ENCODE peak calls at places on chromosome 3, in ten cellular contexts. One of them, this sample, is unnamed.

GRCh38 chr3:112504123-112504522 is 4.9 kb upstream of the BTLA start:
- DNase-seq in cardiac fibroblast: no peak
- DNase-seq in adrenal gland: no peak
- DNase-seq in astrocyte: no peak
- DNase-seq in AG04450: no peak
- DNase-seq in lung: no peak
- DNase-seq in RWPE1: no peak
- DNase-seq in body of pancreas: no peak
- DNase-seq in Panc1: no peak
- DNase-seq in progenitor cell of endocrine pancreas: no peak
- DNase-seq in this sample: no peak

GRCh38 chr3:126659915-126660886 is 5.3 kb upstream of the TXNRD3 start:
- DNase-seq in cardiac fibroblast: peak; percentile 14
- DNase-seq in adrenal gland: no peak
- DNase-seq in astrocyte: no peak
- DNase-seq in AG04450: no peak
- DNase-seq in lung: no peak
- DNase-seq in RWPE1: no peak
- DNase-seq in body of pancreas: no peak
- DNase-seq in Panc1: no peak
- DNase-seq in progenitor cell of endocrine pancreas: no peak
- DNase-seq in this sample: no peak

GRCh38 chr3:195735036-195735695 is 14.4 kb downstream of the MUC20 start:
- DNase-seq in cardiac fibroblast: no peak
- DNase-seq in adrenal gland: no peak
- DNase-seq in astrocyte: no peak
- DNase-seq in AG04450: no peak
- DNase-seq in lung: no peak
- DNase-seq in RWPE1: no peak
- DNase-seq in body of pancreas: peak; percentile 2
- DNase-seq in Panc1: no peak
- DNase-seq in progenitor cell of endocrine pancreas: no peak
- DNase-seq in this sample: no peak

GRCh38 chr3:128435058-128435457 is 31.6 kb downstream of the DNAJB8 start:
- DNase-seq in cardiac fibroblast: no peak
- DNase-seq in adrenal gland: no peak
- DNase-seq in astrocyte: no peak
- DNase-seq in AG04450: no peak
- DNase-seq in lung: no peak
- DNase-seq in RWPE1: no peak
- DNase-seq in body of pancreas: peak; percentile 79
- DNase-seq in Panc1: no peak
- DNase-seq in progenitor cell of endocrine pancreas: peak; percentile 34
- DNase-seq in this sample: no peak

GRCh38 chr3:66242788-66243463 is 22.1 kb downstream of the SLC25A26 start:
- DNase-seq in cardiac fibroblast: no peak
- DNase-seq in adrenal gland: no peak
- DNase-seq in astrocyte: no peak
- DNase-seq in AG04450: no peak
- DNase-seq in lung: no peak
- DNase-seq in RWPE1: no peak
- DNase-seq in body of pancreas: no peak
- DNase-seq in Panc1: no peak
- DNase-seq in progenitor cell of endocrine pancreas: no peak
- DNase-seq in this sample: no peak

GRCh38 chr3:111998661-111999641 is at the start of gene TAGLN3:
- DNase-seq in cardiac fibroblast: no peak
- DNase-seq in adrenal gland: no peak
- DNase-seq in astrocyte: peak; percentile 39
- DNase-seq in AG04450: no peak
- DNase-seq in lung: peak; percentile 34
- DNase-seq in RWPE1: no peak
- DNase-seq in body of pancreas: peak; percentile 56
- DNase-seq in Panc1: no peak
- DNase-seq in progenitor cell of endocrine pancreas: no peak
- DNase-seq in this sample: peak; percentile 72

GRCh38 chr3:187019542-187020072 is 89.3 kb downstream of the ST6GAL1 start:
- DNase-seq in cardiac fibroblast: no peak
- DNase-seq in adrenal gland: no peak
- DNase-seq in astrocyte: no peak
- DNase-seq in AG04450: no peak
- DNase-seq in lung: no peak
- DNase-seq in RWPE1: no peak
- DNase-seq in body of pancreas: no peak
- DNase-seq in Panc1: no peak
- DNase-seq in progenitor cell of endocrine pancreas: no peak
- DNase-seq in this sample: no peak

GRCh38 chr3:157544501-157545139 is 41.4 kb upstream of the VEPH1 start:
- DNase-seq in cardiac fibroblast: peak; percentile 89
- DNase-seq in adrenal gland: no peak
- DNase-seq in astrocyte: peak; percentile 75
- DNase-seq in AG04450: no peak
- DNase-seq in lung: no peak
- DNase-seq in RWPE1: no peak
- DNase-seq in body of pancreas: no peak
- DNase-seq in Panc1: no peak
- DNase-seq in progenitor cell of endocrine pancreas: no peak
- DNase-seq in this sample: no peak

GRCh38 chr3:84978833-84979232 is 20.0 kb downstream of the CADM2 start:
- DNase-seq in cardiac fibroblast: no peak
- DNase-seq in adrenal gland: no peak
- DNase-seq in astrocyte: no peak
- DNase-seq in AG04450: no peak
- DNase-seq in lung: no peak
- DNase-seq in RWPE1: no peak
- DNase-seq in body of pancreas: no peak
- DNase-seq in Panc1: no peak
- DNase-seq in progenitor cell of endocrine pancreas: no peak
- DNase-seq in this sample: no peak

GRCh38 chr3:190192807-190193206 is 72.1 kb upstream of the P3H2 start:
- DNase-seq in cardiac fibroblast: no peak
- DNase-seq in adrenal gland: no peak
- DNase-seq in astrocyte: no peak
- DNase-seq in AG04450: no peak
- DNase-seq in lung: no peak
- DNase-seq in RWPE1: no peak
- DNase-seq in body of pancreas: no peak
- DNase-seq in Panc1: no peak
- DNase-seq in progenitor cell of endocrine pancreas: no peak
- DNase-seq in this sample: no peak

GRCh38 chr3:4406746-4407568 is 60.1 kb downstream of the SUMF1 start:
- DNase-seq in cardiac fibroblast: no peak
- DNase-seq in adrenal gland: no peak
- DNase-seq in astrocyte: peak; percentile 5
- DNase-seq in AG04450: no peak
- DNase-seq in lung: no peak
- DNase-seq in RWPE1: no peak
- DNase-seq in body of pancreas: peak; percentile 9
- DNase-seq in Panc1: no peak
- DNase-seq in progenitor cell of endocrine pancreas: no peak
- DNase-seq in this sample: no peak

GRCh38 chr3:171867976-171868375 is 24.8 kb downstream of the TMEM212 start:
- DNase-seq in cardiac fibroblast: peak; percentile 38
- DNase-seq in adrenal gland: no peak
- DNase-seq in astrocyte: no peak
- DNase-seq in AG04450: no peak
- DNase-seq in lung: no peak
- DNase-seq in RWPE1: no peak
- DNase-seq in body of pancreas: no peak
- DNase-seq in Panc1: no peak
- DNase-seq in progenitor cell of endocrine pancreas: no peak
- DNase-seq in this sample: no peak

GRCh38 chr3:45029661-45030060 is 3.6 kb downstream of the CLEC3B start:
- DNase-seq in cardiac fibroblast: peak; percentile 75
- DNase-seq in adrenal gland: no peak
- DNase-seq in astrocyte: peak; percentile 81
- DNase-seq in AG04450: no peak
- DNase-seq in lung: no peak
- DNase-seq in RWPE1: no peak
- DNase-seq in body of pancreas: no peak
- DNase-seq in Panc1: no peak
- DNase-seq in progenitor cell of endocrine pancreas: no peak
- DNase-seq in this sample: no peak
- TF ChIP-seq CTCF in cardiac fibroblast: no peak
- TF ChIP-seq CTCF in adrenal gland: no peak
- TF ChIP-seq CTCF in astrocyte: no peak
- TF ChIP-seq CTCF in AG04450: no peak
- TF ChIP-seq CTCF in lung: no peak
- TF ChIP-seq CTCF in RWPE1: no peak
- TF ChIP-seq CTCF in body of pancreas: no peak
- TF ChIP-seq CTCF in Panc1: no peak
- TF ChIP-seq CTCF in progenitor cell of endocrine pancreas: no peak
- TF ChIP-seq CTCF in this sample: no peak

GRCh38 chr3:58299839-58300516 is 6.1 kb upstream of the RPP14 start:
- DNase-seq in cardiac fibroblast: peak; percentile 80
- DNase-seq in adrenal gland: no peak
- DNase-seq in astrocyte: no peak
- DNase-seq in AG04450: peak; percentile 13
- DNase-seq in lung: no peak
- DNase-seq in RWPE1: peak; percentile 13
- DNase-seq in body of pancreas: peak; percentile 14
- DNase-seq in Panc1: no peak
- DNase-seq in progenitor cell of endocrine pancreas: no peak
- DNase-seq in this sample: no peak
- TF ChIP-seq CTCF in cardiac fibroblast: peak; percentile 49
- TF ChIP-seq CTCF in adrenal gland: peak; percentile 80
- TF ChIP-seq CTCF in astrocyte: peak; percentile 54
- TF ChIP-seq CTCF in AG04450: peak; percentile 63
- TF ChIP-seq CTCF in lung: peak; percentile 19
- TF ChIP-seq CTCF in RWPE1: peak; percentile 77
- TF ChIP-seq CTCF in body of pancreas: peak; percentile 60
- TF ChIP-seq CTCF in Panc1: peak; percentile 74
- TF ChIP-seq CTCF in progenitor cell of endocrine pancreas: peak; percentile 78
- TF ChIP-seq CTCF in this sample: peak; percentile 80

DNA sequence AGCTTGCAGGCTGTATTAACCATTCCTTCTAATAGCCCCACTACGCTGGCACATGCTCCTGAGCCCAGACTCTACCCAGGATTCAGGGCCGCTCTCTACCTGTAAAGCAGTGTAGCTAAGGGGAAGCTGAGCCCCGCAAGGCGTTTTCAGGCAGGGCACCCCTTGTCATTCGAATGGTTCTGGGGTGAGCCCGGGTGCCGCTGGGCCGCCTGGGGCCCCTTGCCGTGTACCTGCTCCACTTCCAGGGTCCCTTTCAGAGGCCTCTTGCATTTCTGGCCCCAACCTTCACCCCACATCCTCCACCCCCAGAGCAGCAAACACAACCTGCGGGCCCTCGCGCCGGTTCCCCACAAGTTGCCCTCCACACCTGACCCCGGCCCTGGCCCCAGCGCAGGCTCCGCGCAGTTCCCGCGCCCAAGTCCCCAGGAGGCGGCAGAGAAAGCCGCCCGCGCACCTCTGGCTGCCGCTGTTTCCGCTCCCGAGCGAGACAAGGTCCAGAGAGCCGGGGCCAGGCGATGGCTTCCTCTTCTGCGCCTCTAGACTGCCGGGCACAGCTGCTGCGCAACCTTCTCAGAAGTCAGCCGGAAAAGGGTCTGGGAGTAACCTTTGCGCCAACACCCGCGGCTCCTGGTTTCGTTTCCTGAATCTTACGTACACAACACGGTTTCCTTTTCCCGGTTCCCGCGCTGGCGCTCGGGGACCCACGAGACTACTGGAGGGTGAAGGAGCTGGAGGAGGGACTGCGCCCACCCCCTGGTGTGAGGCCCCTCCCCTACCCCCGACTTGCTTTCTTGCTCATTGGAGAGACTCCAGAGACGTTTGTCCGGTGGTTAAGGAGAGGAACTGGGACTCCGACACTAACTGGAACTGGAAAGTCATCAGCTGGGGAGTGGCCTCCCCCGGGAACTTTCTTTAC is at the start of gene PLSCR1:
- DNase-seq in cardiac fibroblast: peak; percentile 98
- DNase-seq in adrenal gland: peak; percentile 89
- DNase-seq in astrocyte: peak; percentile 95
- DNase-seq in AG04450: peak; percentile 82
- DNase-seq in lung: peak; percentile 95
- DNase-seq in RWPE1: peak; percentile 96
- DNase-seq in body of pancreas: peak; percentile 92
- DNase-seq in Panc1: peak; percentile 83
- DNase-seq in progenitor cell of endocrine pancreas: peak; percentile 65
- DNase-seq in this sample: peak; percentile 65
- TF ChIP-seq CTCF in cardiac fibroblast: no peak
- TF ChIP-seq CTCF in adrenal gland: no peak
- TF ChIP-seq CTCF in astrocyte: no peak
- TF ChIP-seq CTCF in AG04450: no peak
- TF ChIP-seq CTCF in lung: no peak
- TF ChIP-seq CTCF in RWPE1: no peak
- TF ChIP-seq CTCF in body of pancreas: no peak
- TF ChIP-seq CTCF in Panc1: no peak
- TF ChIP-seq CTCF in progenitor cell of endocrine pancreas: no peak
- TF ChIP-seq CTCF in this sample: no peak

DNA sequence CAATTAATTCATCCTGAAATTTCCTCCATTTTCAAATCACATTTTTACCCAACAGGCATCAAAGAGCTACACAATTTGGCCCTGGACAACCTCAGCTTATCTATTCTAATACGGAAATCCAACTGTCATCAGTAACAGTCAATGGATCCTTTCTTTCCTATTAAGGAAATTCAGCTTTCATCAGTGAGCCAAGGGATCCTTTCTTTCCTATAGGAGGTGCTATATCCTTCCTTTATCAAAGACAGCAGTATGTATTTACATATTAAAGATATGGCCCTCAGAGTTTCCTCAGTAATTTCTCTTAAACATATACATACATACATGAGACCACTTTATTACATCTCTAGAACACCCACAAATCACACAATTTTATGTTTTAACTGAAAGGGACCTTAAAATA is 10.1 kb downstream of the DHX36 start:
- DNase-seq in cardiac fibroblast: no peak
- DNase-seq in adrenal gland: no peak
- DNase-seq in astrocyte: no peak
- DNase-seq in AG04450: no peak
- DNase-seq in lung: no peak
- DNase-seq in RWPE1: no peak
- DNase-seq in body of pancreas: no peak
- DNase-seq in Panc1: no peak
- DNase-seq in progenitor cell of endocrine pancreas: no peak
- DNase-seq in this sample: no peak
- TF ChIP-seq CTCF in cardiac fibroblast: no peak
- TF ChIP-seq CTCF in adrenal gland: no peak
- TF ChIP-seq CTCF in astrocyte: no peak
- TF ChIP-seq CTCF in AG04450: no peak
- TF ChIP-seq CTCF in lung: no peak
- TF ChIP-seq CTCF in RWPE1: no peak
- TF ChIP-seq CTCF in body of pancreas: no peak
- TF ChIP-seq CTCF in Panc1: peak; percentile 28
- TF ChIP-seq CTCF in progenitor cell of endocrine pancreas: no peak
- TF ChIP-seq CTCF in this sample: peak; percentile 23

DNA sequence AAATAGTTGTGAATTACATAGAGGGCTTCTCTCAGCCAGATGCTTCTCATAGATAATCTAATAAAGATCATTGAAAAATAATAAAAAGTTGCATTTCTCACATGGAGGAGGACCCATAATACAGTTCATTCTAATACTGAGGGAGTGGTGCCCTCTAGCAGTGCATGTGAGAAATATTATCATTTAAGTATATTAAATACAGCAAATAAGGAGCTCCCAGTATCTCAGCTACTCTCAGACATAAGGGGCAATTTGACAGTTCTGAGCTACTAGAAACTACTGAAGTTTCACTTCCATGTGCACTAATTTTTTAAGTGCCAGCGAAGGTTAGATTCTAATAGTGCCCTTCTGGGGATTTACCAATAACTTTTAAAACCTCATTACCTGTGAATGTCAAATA is 188.3 kb downstream of the IL5RA start:
- DNase-seq in cardiac fibroblast: peak; percentile 3
- DNase-seq in adrenal gland: no peak
- DNase-seq in astrocyte: no peak
- DNase-seq in AG04450: no peak
- DNase-seq in lung: no peak
- DNase-seq in RWPE1: no peak
- DNase-seq in body of pancreas: no peak
- DNase-seq in Panc1: no peak
- DNase-seq in progenitor cell of endocrine pancreas: no peak
- DNase-seq in this sample: no peak
- TF ChIP-seq CTCF in cardiac fibroblast: no peak
- TF ChIP-seq CTCF in adrenal gland: peak; percentile 39
- TF ChIP-seq CTCF in astrocyte: peak; percentile 20
- TF ChIP-seq CTCF in AG04450: no peak
- TF ChIP-seq CTCF in lung: peak; percentile 20
- TF ChIP-seq CTCF in RWPE1: no peak
- TF ChIP-seq CTCF in body of pancreas: no peak
- TF ChIP-seq CTCF in Panc1: peak; percentile 36
- TF ChIP-seq CTCF in progenitor cell of endocrine pancreas: peak; percentile 64
- TF ChIP-seq CTCF in this sample: peak; percentile 72